ENCODE peak calls at places on chromosomes 11 and 22, in four cellular contexts. S, M, E and R are unnamed samples.

GRCh38 chr22:38982008-38982927 is at the start of gene APOBEC3B:
- DNase-seq in S (peak; percentile 91), M (no peak), E (peak; percentile 76), R (peak; percentile 86)

GRCh38 chr11:122155001-122155400 is 39.0 kb upstream of the BLID start:
- DNase-seq in E (no peak), M (no peak), S (no peak), R (no peak)

GRCh38 chr22:27456696-27457503 is 344.7 kb downstream of the MN1 start:
- DNase-seq in S (peak; percentile 57), M (no peak), E (no peak), R (no peak)

GRCh38 chr11:76638267-76639197 is 32.0 kb downstream of the LRRC32 start:
- DNase-seq in S (no peak), E (no peak), M (no peak), R (no peak)

GRCh38 chr11:128299132-128299726 is 288.1 kb downstream of the ETS1 start:
- DNase-seq in S (no peak), M (no peak), E (no peak), R (no peak)

GRCh38 chr11:124643605-124644425 is 21.2 kb downstream of the TBRG1 start:
- DNase-seq in M (no peak), E (peak; percentile 52), S (no peak), R (no peak)

GRCh38 chr11:130634981-130635473 is 186.6 kb downstream of the ADAMTS15 start:
- DNase-seq in E (no peak), S (peak; percentile 27), M (no peak), R (peak; percentile 14)

GRCh38 chr11:69297926-69298777 is 4.2 kb downstream of the MYEOV start:
- DNase-seq in M (no peak), S (peak; percentile 94), E (peak; percentile 37), R (peak; percentile 78)

GRCh38 chr22:27194096-27194748 is 536.8 kb downstream of the MIAT start:
- DNase-seq in S (no peak), E (no peak), M (no peak), R (no peak)

GRCh38 chr11:47477323-47477722 is 28.4 kb upstream of the RAPSN start:
- DNase-seq in S (no peak), M (no peak), E (no peak), R (no peak)

GRCh38 chr11:95924414-95924760 is 480 bp upstream of the MTMR2 start:
- DNase-seq in S (peak; percentile 16), M (no peak), E (no peak), R (peak; percentile 18)

GRCh38 chr11:31689559-31689958 is 121.6 kb downstream of the PAX6 start:
- DNase-seq in M (no peak), E (no peak), S (no peak), R (no peak)

GRCh38 chr22:32444068-32444467 is 20.2 kb downstream of the BPIFC start:
- DNase-seq in E (peak; percentile 32), M (peak; percentile 34), S (peak; percentile 59), R (peak; percentile 37)

GRCh38 chr11:31240340-31240904 is 129.1 kb downstream of the DCDC1 start:
- DNase-seq in S (peak; percentile 73), M (peak; percentile 39), E (peak; percentile 27), R (peak; percentile 59)

GRCh38 chr11:99932684-99933083 is 754.4 kb upstream of the ARHGAP42 start:
- DNase-seq in E (no peak), M (no peak), S (no peak), R (no peak)

GRCh38 chr11:121194731-121195596 is 93.9 kb downstream of the TECTA start:
- DNase-seq in M (peak; percentile 49), E (peak; percentile 62), S (peak; percentile 49), R (peak; percentile 59)

GRCh38 chr11:64357904-64358535 is 942 bp upstream of the RPS6KA4 start:
- DNase-seq in E (peak; percentile 64), M (no peak), S (peak; percentile 56), R (peak; percentile 20)

GRCh38 chr11:19444231-19444630 is 203.5 kb upstream of the E2F8 start:
- DNase-seq in S (no peak), E (no peak), M (no peak), R (no peak)

GRCh38 chr11:93733474-93733873 is 7.8 kb downstream of the TAF1D start:
- DNase-seq in E (no peak), M (no peak), S (no peak), R (no peak)

GRCh38 chr11:128579790-128580504 is 7.4 kb downstream of the ETS1 start:
- DNase-seq in S (peak; percentile 10), M (no peak), E (no peak), R (no peak)

GRCh38 chr11:76291576-76292526 is 85.5 kb upstream of the WNT11 start:
- DNase-seq in E (peak; percentile 39), M (no peak), S (peak; percentile 10), R (peak; percentile 43)

GRCh38 chr22:48779661-48780596 is 1047.7 kb downstream of the BRD1 start:
- DNase-seq in M (no peak), E (no peak), S (no peak), R (no peak)

GRCh38 chr11:36142439-36142838 is 146.8 kb downstream of the COMMD9 start:
- DNase-seq in E (peak; percentile 15), S (no peak), M (no peak), R (no peak)

GRCh38 chr11:67448220-67448609 is 4.3 kb downstream of the GPR152 start:
- DNase-seq in M (no peak), S (no peak), E (no peak), R (no peak)

GRCh38 chr22:42719656-42720262 is 911 bp downstream of the A4GALT start:
- DNase-seq in M (peak; percentile 50), S (no peak), E (peak; percentile 3), R (no peak)

GRCh38 chr11:34114471-34114870 is 9.0 kb downstream of the NAT10 start:
- DNase-seq in E (no peak), S (no peak), M (no peak), R (no peak)

GRCh38 chr11:72411623-72412532 is 22.5 kb downstream of the CLPB start:
- DNase-seq in S (no peak), M (no peak), E (peak; percentile 44), R (peak; percentile 70)

GRCh38 chr11:79486239-79486984 is 45.6 kb upstream of the TENM4 start:
- DNase-seq in E (no peak), M (no peak), S (no peak), R (no peak)

GRCh38 chr11:79212711-79213110 is 228.1 kb downstream of the TENM4 start:
- DNase-seq in S (no peak), M (no peak), E (no peak), R (no peak)

GRCh38 chr11:838441-839279 is 3.7 kb downstream of the POLR2L start:
- DNase-seq in E (no peak), S (peak; percentile 86), M (peak; percentile 56), R (peak; percentile 82)
- TF ChIP-seq NR3C1 in E (no peak), S (no peak), M (no peak), R (no peak)

DNA sequence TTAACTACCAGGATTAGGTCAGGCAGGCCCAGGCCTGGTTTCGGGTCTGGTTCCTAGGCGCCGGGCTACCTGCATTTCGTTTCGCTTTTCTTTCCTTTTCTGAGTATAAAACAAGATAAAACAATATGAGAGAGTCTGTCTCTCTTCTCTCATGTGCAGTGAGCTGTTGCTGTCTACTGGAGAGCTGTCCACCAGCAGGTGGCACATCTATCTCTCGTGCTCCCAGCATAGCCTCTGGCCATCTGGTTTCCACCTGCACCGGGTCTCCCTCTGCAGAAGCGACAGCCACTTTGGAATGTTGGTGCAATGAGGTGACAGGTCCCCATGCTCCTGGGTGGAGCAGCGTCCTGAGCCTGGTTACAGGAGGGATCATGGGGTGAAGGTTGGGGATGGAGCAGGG is 27.7 kb downstream of the RIBC2 start:
- DNase-seq in S (peak; percentile 57), E (no peak), M (peak; percentile 60), R (peak; percentile 71)
- TF ChIP-seq NR3C1 in S (no peak), E (no peak), M (no peak), R (no peak)

GRCh38 chr11:2089536-2090165 is 49.5 kb downstream of the IGF2 start:
- DNase-seq in E (peak; percentile 96), M (peak; percentile 61), S (peak; percentile 76), R (peak; percentile 54)
- TF ChIP-seq NR3C1 in E (no peak), M (no peak), S (no peak), R (no peak)

GRCh38 chr22:36201630-36202312 is at the start of gene APOL4:
- DNase-seq in S (no peak), M (no peak), E (peak; percentile 58), R (no peak)
- TF ChIP-seq NR3C1 in S (no peak), M (no peak), E (no peak), R (no peak)

DNA sequence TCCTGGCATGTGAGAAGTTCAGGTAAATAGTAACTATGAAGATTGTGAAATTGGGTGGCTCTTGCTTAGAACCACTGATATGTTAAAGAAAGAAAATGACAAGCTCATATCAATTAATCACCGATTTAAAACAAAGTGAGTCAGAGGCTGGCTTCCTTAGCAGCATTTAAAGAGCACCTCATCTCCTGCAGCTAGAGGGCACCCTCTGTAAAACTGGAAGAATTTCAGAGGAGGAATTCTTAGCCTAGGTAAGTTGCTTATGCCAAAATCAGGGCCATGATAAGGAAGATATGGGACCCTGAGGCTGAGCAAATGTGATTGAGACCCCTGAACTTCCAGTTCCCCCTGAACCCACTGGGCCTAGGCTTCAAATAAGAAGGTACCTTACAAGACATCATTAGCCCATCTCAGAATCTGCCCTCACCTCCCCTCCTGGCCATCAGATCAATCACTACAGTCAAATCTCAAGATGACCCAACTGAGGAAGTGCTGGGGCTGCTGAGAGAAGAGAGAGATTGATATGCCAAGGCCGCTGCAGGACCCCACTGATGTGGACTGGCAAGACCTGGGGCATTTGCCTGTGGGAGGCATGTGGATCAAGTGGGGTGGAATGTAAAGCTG is 8.6 kb upstream of the CD3E start:
- DNase-seq in E (no peak), S (no peak), M (no peak), R (peak; percentile 28)
- TF ChIP-seq NR3C1 in E (no peak), S (no peak), M (no peak), R (no peak)

GRCh38 chr22:44711701-44712100 is 9.7 kb downstream of the PRR5 start:
- DNase-seq in E (no peak), S (no peak), M (no peak), R (no peak)

GRCh38 chr22:44709881-44710400 is 7.9 kb downstream of the PRR5 start:
- DNase-seq in S (no peak), M (no peak), E (peak; percentile 43), R (no peak)

GRCh38 chr22:44711236-44711560 is 9.2 kb downstream of the PRR5 start:
- DNase-seq in M (no peak), S (no peak), E (no peak), R (no peak)

GRCh38 chr22:44712156-44712555 is 10.2 kb downstream of the PRR5 start:
- DNase-seq in M (no peak), S (no peak), E (no peak), R (no peak)

GRCh38 chr22:44710474-44711235 is 8.7 kb downstream of the PRR5 start:
- DNase-seq in M (no peak), S (no peak), E (peak; percentile 22), R (no peak)
- TF ChIP-seq NR3C1 in M (no peak), S (no peak), E (no peak), R (no peak)